ENCODE peak calls at places on chromosomes 5 and 9, in nine cellular contexts. W is HuH-7; J is ureter; L is NCI-H460; N is hepatic stellate cell; A is activated CD4-positive, alpha-beta T cell treated with anti-CD3 and anti-CD28 coated beads, Interleukin-2, amount 50 U/mL, for 1 hour; M is HFF-Myc; X is astrocyte of the spinal cord; T is T follicular helper cell. H is an unnamed sample.

GRCh38 chr5:147437161-147437596 is 72.7 kb downstream of the DPYSL3 start:
- DNase-seq in L (no peak), X (peak; percentile 89), W (no peak), N (no peak), M (no peak), J (no peak), A (no peak), T (no peak), H (no peak)

GRCh38 chr9:32486839-32487562 is 39.0 kb downstream of the RIGI start:
- DNase-seq in N (peak; percentile 41), X (peak; percentile 25), A (no peak), T (no peak), M (no peak), J (no peak), W (no peak), L (no peak), H (no peak)

GRCh38 chr5:53355316-53355715 is 125.1 kb upstream of the FST start:
- DNase-seq in X (peak; percentile 79), J (no peak), M (no peak), W (no peak), L (no peak), N (no peak), A (no peak), T (no peak), H (no peak)

GRCh38 chr5:102286465-102286864 is 9.6 kb downstream of the SLCO4C1 start:
- DNase-seq in L (no peak), N (no peak), T (no peak), J (no peak), M (no peak), W (no peak), X (no peak), A (no peak), H (no peak)

GRCh38 chr5:85646036-85646435 is 971.7 kb upstream of the COX7C start:
- DNase-seq in W (no peak), X (no peak), T (no peak), L (no peak), J (no peak), M (no peak), A (no peak), N (no peak), H (no peak)

GRCh38 chr5:138439537-138440225 is 824 bp downstream of the REEP2 start:
- DNase-seq in T (no peak), A (no peak), L (no peak), W (no peak), J (no peak), M (no peak), N (peak; percentile 31), X (peak; percentile 6), H (no peak)

GRCh38 chr5:150514708-150515211 is 6.8 kb downstream of the NDST1 start:
- DNase-seq in N (peak; percentile 71), W (no peak), X (peak; percentile 24), L (peak; percentile 30), A (no peak), M (no peak), J (no peak), T (no peak), H (no peak)

GRCh38 chr5:139644646-139645494 is 3.3 kb upstream of the CXXC5 start:
- DNase-seq in N (no peak), J (peak; percentile 26), A (no peak), M (no peak), W (peak; percentile 6), T (no peak), X (no peak), L (no peak), H (no peak)

GRCh38 chr5:73103885-73104284 is 16.5 kb upstream of the TMEM171 start:
- DNase-seq in W (no peak), J (no peak), X (no peak), A (no peak), N (no peak), L (no peak), M (no peak), T (no peak), H (no peak)

GRCh38 chr5:130109152-130109551 is 204.9 kb downstream of the CHSY3 start:
- DNase-seq in T (no peak), X (peak; percentile 57), J (no peak), A (no peak), N (peak; percentile 3), L (peak; percentile 63), W (peak; percentile 17), M (peak; percentile 10), H (no peak)

GRCh38 chr9:124373386-124373785 is 41.9 kb downstream of the PSMB7 start:
- DNase-seq in M (no peak), X (no peak), T (no peak), N (no peak), W (no peak), L (no peak), A (no peak), J (no peak), H (no peak)

GRCh38 chr5:14712666-14713065 is 48.1 kb downstream of the OTULIN start:
- DNase-seq in M (no peak), T (no peak), N (no peak), X (no peak), L (no peak), W (no peak), A (no peak), J (no peak), H (no peak)

GRCh38 chr9:7316967-7317366 is 482.6 kb downstream of the DMAC1 start:
- DNase-seq in T (no peak), L (no peak), J (no peak), X (no peak), W (no peak), M (no peak), N (no peak), A (no peak), H (no peak)

GRCh38 chr9:14205463-14205862 is 108.5 kb downstream of the NFIB start:
- DNase-seq in W (no peak), T (no peak), J (no peak), L (no peak), X (peak; percentile 70), N (peak; percentile 26), M (no peak), A (no peak), H (no peak)

GRCh38 chr9:2740616-2741015 is 23.3 kb downstream of the KCNV2 start:
- DNase-seq in A (no peak), W (no peak), M (peak; percentile 31), L (no peak), N (no peak), X (peak; percentile 9), J (no peak), T (no peak), H (no peak)

GRCh38 chr5:79853676-79854418 is 137.2 kb downstream of the MTX3 start:
- DNase-seq in N (no peak), J (no peak), L (no peak), X (no peak), M (no peak), W (no peak), T (no peak), A (no peak), H (peak; percentile 66)

GRCh38 chr9:7001571-7001970 is 243.8 kb downstream of the KDM4C start:
- DNase-seq in A (no peak), J (no peak), M (no peak), W (no peak), L (no peak), X (no peak), N (no peak), T (no peak), H (no peak)

GRCh38 chr5:169946743-169947142 is 33.6 kb downstream of the INSYN2B start:
- DNase-seq in A (no peak), T (no peak), M (no peak), J (no peak), L (no peak), W (no peak), N (no peak), X (no peak), H (no peak)

GRCh38 chr9:91282292-91282691 is 79.4 kb downstream of the AUH start:
- DNase-seq in J (no peak), T (no peak), L (no peak), W (no peak), A (no peak), M (no peak), X (no peak), N (no peak), H (no peak)